ENCODE peak calls at places on chromosomes 4 and X, in ten cellular contexts. S, P, L, U, O, Q, C, Y, R and W are unnamed samples.

GRCh38 chr4:3372264-3372932 is 69.4 kb upstream of the HGFAC start:
- DNase-seq in Y (no peak), O (no peak), P (no peak), R (no peak), U (no peak), S (peak; percentile 20), Q (no peak), L (no peak), C (no peak), W (no peak)

GRCh38 chr4:6824772-6825402 is 42.4 kb downstream of the KIAA0232 start:
- DNase-seq in C (no peak), Y (no peak), R (no peak), Q (no peak), L (no peak), O (no peak), P (no peak), S (no peak), U (peak; percentile 18), W (no peak)

GRCh38 chr4:152849350-152849749 is 69.6 kb downstream of the ARFIP1 start:
- DNase-seq in U (no peak), P (no peak), R (no peak), O (no peak), C (no peak), L (no peak), Y (no peak), S (no peak), Q (no peak), W (no peak)

GRCh38 chr4:127479031-127479622 is 153.6 kb upstream of the INTU start:
- DNase-seq in Q (no peak), S (no peak), O (no peak), Y (peak; percentile 76), C (no peak), P (peak; percentile 22), U (peak; percentile 32), R (peak; percentile 21), L (no peak), W (peak; percentile 48)

GRCh38 chr4:26197018-26197779 is 123.6 kb upstream of the RBPJ start:
- DNase-seq in O (peak; percentile 31), L (peak; percentile 90), C (peak; percentile 57), S (peak; percentile 30), R (no peak), Y (no peak), U (peak; percentile 99), Q (no peak), P (no peak), W (peak; percentile 79)

GRCh38 chr4:106647451-106647850 is 278.9 kb upstream of the GIMD1 start:
- DNase-seq in S (no peak), U (no peak), Y (no peak), R (no peak), P (no peak), L (no peak), Q (no peak), C (no peak), O (no peak), W (no peak)

GRCh38 chrX:44012484-44013096 is 39.4 kb upstream of the NDP start:
- DNase-seq in L (peak; percentile 85), C (peak; percentile 5), R (no peak), Q (no peak), P (peak; percentile 69), Y (no peak), O (peak; percentile 9), S (no peak), U (peak; percentile 86), W (no peak)

GRCh38 chr4:15457401-15458201 is 12.1 kb upstream of the CC2D2A start:
- DNase-seq in C (no peak), R (no peak), P (peak; percentile 49), Q (no peak), L (no peak), S (no peak), U (peak; percentile 69), O (no peak), Y (peak; percentile 64), W (peak; percentile 84)

GRCh38 chrX:3501833-3502535 is 155.5 kb upstream of the MXRA5 start:
- DNase-seq in Y (no peak), P (no peak), Q (no peak), C (peak; percentile 97), L (no peak), U (peak; percentile 89), R (no peak), S (no peak), O (no peak), W (peak; percentile 66)

GRCh38 chr4:173247316-173247715 is 78.7 kb downstream of the GALNT7 start:
- DNase-seq in O (no peak), C (peak; percentile 48), S (no peak), P (no peak), Y (no peak), U (no peak), Q (no peak), L (no peak), R (no peak), W (no peak)

GRCh38 chr4:156779046-156779445 is 192.6 kb downstream of the PDGFC start:
- DNase-seq in C (no peak), U (peak; percentile 82), L (no peak), O (no peak), S (no peak), Q (no peak), R (no peak), Y (no peak), P (no peak), W (peak; percentile 43)

GRCh38 chr4:124685851-124686250 is 26.7 kb downstream of the ANKRD50 start:
- DNase-seq in C (no peak), P (no peak), Q (no peak), Y (no peak), R (no peak), S (no peak), O (no peak), L (no peak), U (peak; percentile 34), W (no peak)

GRCh38 chrX:72539822-72540221 is 32.8 kb downstream of the HDAC8 start:
- DNase-seq in O (no peak), S (no peak), Y (peak; percentile 1), R (no peak), U (no peak), P (no peak), Q (no peak), L (no peak), C (no peak), W (peak; percentile 1)

GRCh38 chrX:110321081-110321480 is 3.2 kb upstream of the AMMECR1 start:
- DNase-seq in L (no peak), S (no peak), Q (no peak), P (no peak), U (no peak), C (no peak), R (no peak), O (no peak), Y (no peak), W (no peak)

GRCh38 chr4:155062948-155063347 is 145.5 kb upstream of the NPY2R start:
- DNase-seq in O (no peak), C (no peak), Q (no peak), Y (no peak), U (no peak), L (no peak), R (no peak), S (no peak), P (no peak), W (peak; percentile 63)

GRCh38 chrX:65900850-65901844 is 138.7 kb downstream of the VSIG4 start:
- DNase-seq in S (no peak), P (no peak), Y (no peak), U (no peak), Q (no peak), O (no peak), R (no peak), C (no peak), L (no peak), W (no peak)

GRCh38 chr4:56757270-56757746 is 64.2 kb downstream of the SPINK2 start:
- DNase-seq in C (no peak), U (peak; percentile 73), O (peak; percentile 55), P (no peak), S (peak; percentile 47), Y (no peak), L (no peak), R (no peak), Q (peak; percentile 61), W (no peak)
- H3K4me3 ChIP-seq in C (no peak overlapping the region), U (no peak overlapping the region), O (no peak overlapping the region), P (no peak overlapping the region), S (no peak overlapping the region), Y (no peak overlapping the region), L (no peak overlapping the region), R (no peak overlapping the region), Q (no peak overlapping the region), W (no peak overlapping the region)

DNA sequence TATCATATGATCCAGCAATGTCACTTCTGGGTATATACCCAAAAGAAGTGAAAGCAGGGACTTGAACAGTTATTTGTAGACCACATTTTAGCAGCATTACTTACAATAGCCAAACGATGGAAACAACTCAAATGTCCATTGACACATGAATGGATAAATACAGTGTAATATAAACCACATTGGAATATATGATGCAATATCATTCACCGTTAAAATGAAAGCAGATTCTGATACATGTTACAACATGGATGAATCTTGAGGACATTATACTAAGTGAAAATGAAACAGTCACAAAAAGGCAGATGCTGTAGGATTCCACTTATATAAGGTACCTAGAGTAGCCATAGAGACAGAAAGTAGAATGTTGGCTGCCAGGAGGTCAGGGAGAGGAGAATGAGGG is 130.5 kb upstream of the SMAD1 start:
- DNase-seq in C (no peak), L (no peak), R (no peak), Y (no peak), U (no peak), P (no peak), O (no peak), Q (no peak), S (no peak), W (no peak)
- H3K4me1 ChIP-seq in C (no peaks in the 10 kb centered on the region), L (no peaks in the 10 kb centered on the region), R (no peaks in the 10 kb centered on the region), Y (no peaks in the 10 kb centered on the region), U (no peaks in the 10 kb centered on the region), P (no peaks in the 10 kb centered on the region), O (no peaks in the 10 kb centered on the region), Q (no peaks in the 10 kb centered on the region), S (no peaks in the 10 kb centered on the region), W (no peaks in the 10 kb centered on the region)

DNA sequence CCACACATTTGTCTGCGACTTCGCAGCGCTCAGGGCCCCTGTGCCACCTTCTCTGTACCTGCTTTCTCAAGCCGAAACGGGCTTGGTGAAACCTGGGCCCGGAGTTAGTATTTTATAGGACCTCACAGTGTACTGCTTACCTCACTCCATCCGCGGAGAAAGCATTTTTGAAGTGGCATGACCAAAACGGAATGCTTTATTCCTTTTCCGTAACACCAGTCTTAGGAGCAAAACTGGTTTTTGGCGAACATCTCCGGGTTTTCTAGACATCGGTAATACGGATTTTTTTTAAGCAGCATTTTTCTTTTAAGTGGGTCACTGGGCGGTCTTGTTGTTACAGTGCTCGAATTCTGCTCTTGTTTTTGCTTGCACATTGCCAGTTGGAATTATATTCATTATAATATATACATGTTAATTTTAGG is 3.6 kb downstream of the ZIC3 start:
- DNase-seq in S (no peak), Q (no peak), O (no peak), R (no peak), Y (no peak), C (no peak), U (no peak), L (no peak), P (no peak), W (no peak)
- H3K27me3 ChIP-seq in S (peaks cover 4% of the 10 kb centered on the region), Q (no peaks in the 10 kb centered on the region), O (peaks cover 95% of the 10 kb centered on the region), R (peaks cover 36% of the 10 kb centered on the region), Y (no peaks in the 10 kb centered on the region), C (no peaks in the 10 kb centered on the region), U (peaks cover 10% of the 10 kb centered on the region), L (peaks cover 72% of the 10 kb centered on the region), P (peaks cover 34% of the 10 kb centered on the region), W (peaks cover 76% of the 10 kb centered on the region)

DNA sequence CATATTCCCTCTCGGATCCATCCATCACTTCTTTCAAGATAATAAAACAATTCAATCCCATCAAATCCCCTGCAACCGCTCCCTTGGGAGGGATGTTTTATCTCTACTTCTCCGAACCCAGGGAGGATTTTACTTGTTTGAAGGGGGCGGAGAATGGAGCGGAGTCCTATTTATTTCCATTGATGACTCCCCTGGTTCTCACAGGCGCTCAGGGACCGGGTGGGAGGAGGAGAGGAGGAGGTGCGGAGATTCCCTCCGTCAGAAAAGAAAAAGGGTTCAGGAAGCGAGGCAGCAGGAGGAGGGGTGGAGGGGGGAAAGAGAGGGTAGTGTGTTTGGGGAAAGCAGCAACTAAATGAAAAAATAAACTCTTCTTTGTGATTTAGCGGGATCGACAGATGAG is 2.1 kb downstream of the NDNF start:
- DNase-seq in P (no peak), O (peak; percentile 11), C (peak; percentile 29), L (no peak), Y (peak; percentile 70), S (no peak), U (no peak), R (peak; percentile 27), Q (peak; percentile 75), W (no peak)
- H3K4me3 ChIP-seq in P (no peak overlapping the region), O (peak overlapping the region; percentile 68), C (peak overlapping the region; percentile 75), L (no peak overlapping the region), Y (peak overlapping the region; percentile 88), S (no peak overlapping the region), U (peak overlapping the region; percentile 69), R (peak overlapping the region; percentile 23), Q (peak overlapping the region; percentile 77), W (peak overlapping the region; percentile 71)